ENCODE peak calls at places on chromosomes 12 and 14, in five cellular contexts. One of them, this sample, is unnamed.

GRCh38 chr14:87888136-87888999 is 104.6 kb downstream of the GALC start:
- DNase-seq in NCI-H774: no peak
- DNase-seq in AG09309: no peak
- DNase-seq in RPMI8226: peak; percentile 14
- DNase-seq in cardiac septum: no peak
- DNase-seq in this sample: no peak

GRCh38 chr12:104903648-104904423 is 54.3 kb downstream of the SLC41A2 start:
- DNase-seq in NCI-H774: no peak
- DNase-seq in AG09309: peak; percentile 5
- DNase-seq in RPMI8226: no peak
- DNase-seq in cardiac septum: no peak
- DNase-seq in this sample: no peak

GRCh38 chr12:48183876-48184548 is 568 bp downstream of the CCDC184 start:
- DNase-seq in NCI-H774: no peak
- DNase-seq in AG09309: no peak
- DNase-seq in RPMI8226: no peak
- DNase-seq in cardiac septum: no peak
- DNase-seq in this sample: no peak

GRCh38 chr12:27595231-27595642 is 71.2 kb downstream of the PPFIBP1 start:
- DNase-seq in NCI-H774: no peak
- DNase-seq in AG09309: peak; percentile 50
- DNase-seq in RPMI8226: no peak
- DNase-seq in cardiac septum: no peak
- DNase-seq in this sample: no peak

GRCh38 chr12:56763753-56764657 is 881 bp downstream of the HSD17B6 start:
- DNase-seq in NCI-H774: no peak
- DNase-seq in AG09309: peak; percentile 55
- DNase-seq in RPMI8226: no peak
- DNase-seq in cardiac septum: no peak
- DNase-seq in this sample: no peak

GRCh38 chr12:119308743-119309456 is 25.6 kb upstream of the CCDC60 start:
- DNase-seq in NCI-H774: no peak
- DNase-seq in AG09309: no peak
- DNase-seq in RPMI8226: no peak
- DNase-seq in cardiac septum: no peak
- DNase-seq in this sample: no peak

GRCh38 chr12:23084236-23084995 is 459.4 kb downstream of the ETNK1 start:
- DNase-seq in NCI-H774: peak; percentile 86
- DNase-seq in AG09309: no peak
- DNase-seq in RPMI8226: peak; percentile 9
- DNase-seq in cardiac septum: no peak
- DNase-seq in this sample: no peak

GRCh38 chr12:2979806-2980205 is 20.6 kb downstream of the TEAD4 start:
- DNase-seq in NCI-H774: no peak
- DNase-seq in AG09309: no peak
- DNase-seq in RPMI8226: no peak
- DNase-seq in cardiac septum: no peak
- DNase-seq in this sample: no peak

GRCh38 chr12:88377973-88378372 is 202.3 kb downstream of the KITLG start:
- DNase-seq in NCI-H774: no peak
- DNase-seq in AG09309: no peak
- DNase-seq in RPMI8226: no peak
- DNase-seq in cardiac septum: no peak
- DNase-seq in this sample: no peak

GRCh38 chr14:81245771-81246170 is 25.0 kb upstream of the GTF2A1 start:
- DNase-seq in NCI-H774: no peak
- DNase-seq in AG09309: no peak
- DNase-seq in RPMI8226: no peak
- DNase-seq in cardiac septum: no peak
- DNase-seq in this sample: no peak

GRCh38 chr12:69039881-69040280 is 106.9 kb upstream of the CPM start:
- DNase-seq in NCI-H774: no peak
- DNase-seq in AG09309: no peak
- DNase-seq in RPMI8226: no peak
- DNase-seq in cardiac septum: no peak
- DNase-seq in this sample: no peak

GRCh38 chr12:6047249-6048227 is 76.9 kb downstream of the VWF start:
- DNase-seq in NCI-H774: no peak
- DNase-seq in AG09309: peak; percentile 47
- DNase-seq in RPMI8226: no peak
- DNase-seq in cardiac septum: no peak
- DNase-seq in this sample: no peak

GRCh38 chr14:99513183-99513694 is 32.0 kb downstream of the CCNK start:
- DNase-seq in NCI-H774: no peak
- DNase-seq in AG09309: no peak
- DNase-seq in RPMI8226: no peak
- DNase-seq in cardiac septum: peak; percentile 70
- DNase-seq in this sample: no peak

GRCh38 chr12:131271724-131272123 is 318.0 kb downstream of the ADGRD1 start:
- DNase-seq in NCI-H774: no peak
- DNase-seq in AG09309: no peak
- DNase-seq in RPMI8226: no peak
- DNase-seq in cardiac septum: no peak
- DNase-seq in this sample: no peak

GRCh38 chr12:133233006-133233405 is 2.7 kb downstream of the ANHX start:
- DNase-seq in NCI-H774: no peak
- DNase-seq in AG09309: no peak
- DNase-seq in RPMI8226: no peak
- DNase-seq in cardiac septum: no peak
- DNase-seq in this sample: no peak

GRCh38 chr14:54574528-54574927 is 7.6 kb downstream of the SAMD4A start:
- DNase-seq in NCI-H774: no peak
- DNase-seq in AG09309: no peak
- DNase-seq in RPMI8226: no peak
- DNase-seq in cardiac septum: no peak
- DNase-seq in this sample: no peak

GRCh38 chr14:23034498-23035302 is at the start of gene PSMB5:
- DNase-seq in NCI-H774: no peak
- DNase-seq in AG09309: peak; percentile 85
- DNase-seq in RPMI8226: peak; percentile 91
- DNase-seq in cardiac septum: peak; percentile 95
- DNase-seq in this sample: peak; percentile 94

GRCh38 chr12:14410841-14411569 is 45.5 kb downstream of the ATF7IP start:
- DNase-seq in NCI-H774: no peak
- DNase-seq in AG09309: no peak
- DNase-seq in RPMI8226: no peak
- DNase-seq in cardiac septum: no peak
- DNase-seq in this sample: no peak

GRCh38 chr12:80752464-80752863 is 35.8 kb downstream of the MYF5 start:
- DNase-seq in NCI-H774: no peak
- DNase-seq in AG09309: no peak
- DNase-seq in RPMI8226: no peak
- DNase-seq in cardiac septum: no peak
- DNase-seq in this sample: no peak

GRCh38 chr14:28754209-28754985 is 12.2 kb upstream of the FOXG1 start:
- DNase-seq in NCI-H774: peak; percentile 29
- DNase-seq in AG09309: no peak
- DNase-seq in RPMI8226: peak; percentile 29
- DNase-seq in cardiac septum: no peak
- DNase-seq in this sample: no peak

GRCh38 chr12:94165670-94166069 is 17.3 kb downstream of the PLXNC1 start:
- DNase-seq in NCI-H774: no peak
- DNase-seq in AG09309: no peak
- DNase-seq in RPMI8226: no peak
- DNase-seq in cardiac septum: no peak
- DNase-seq in this sample: no peak

GRCh38 chr12:85823436-85824179 is 12.6 kb downstream of the RASSF9 start:
- DNase-seq in NCI-H774: no peak
- DNase-seq in AG09309: peak; percentile 49
- DNase-seq in RPMI8226: no peak
- DNase-seq in cardiac septum: no peak
- DNase-seq in this sample: no peak

GRCh38 chr12:12357697-12358476 is 1.0 kb downstream of the BORCS5 start:
- DNase-seq in NCI-H774: no peak
- DNase-seq in AG09309: no peak
- DNase-seq in RPMI8226: peak; percentile 29
- DNase-seq in cardiac septum: no peak
- DNase-seq in this sample: no peak

GRCh38 chr14:96001866-96002510 is 37.2 kb upstream of the C14orf132 start:
- DNase-seq in NCI-H774: no peak
- DNase-seq in AG09309: no peak
- DNase-seq in RPMI8226: no peak
- DNase-seq in cardiac septum: no peak
- DNase-seq in this sample: no peak

GRCh38 chr14:66233571-66233970 is 252.6 kb upstream of the CCDC196 start:
- DNase-seq in NCI-H774: no peak
- DNase-seq in AG09309: no peak
- DNase-seq in RPMI8226: no peak
- DNase-seq in cardiac septum: no peak
- DNase-seq in this sample: no peak

GRCh38 chr14:31025335-31026075 is at the start of gene AP4S1:
- DNase-seq in NCI-H774: no peak
- DNase-seq in AG09309: no peak
- DNase-seq in RPMI8226: peak; percentile 16
- DNase-seq in cardiac septum: peak; percentile 87
- DNase-seq in this sample: peak; percentile 75

GRCh38 chr12:3097186-3097804 is 20.1 kb downstream of the TSPAN9 start:
- DNase-seq in NCI-H774: no peak
- DNase-seq in AG09309: no peak
- DNase-seq in RPMI8226: no peak
- DNase-seq in cardiac septum: peak; percentile 83
- DNase-seq in this sample: peak; percentile 89

GRCh38 chr12:114673169-114673833 is 10.7 kb downstream of the TBX3 start:
- DNase-seq in NCI-H774: no peak
- DNase-seq in AG09309: no peak
- DNase-seq in RPMI8226: no peak
- DNase-seq in cardiac septum: no peak
- DNase-seq in this sample: no peak

GRCh38 chr14:68638056-68638816 is 154.6 kb downstream of the ZFP36L1 start:
- DNase-seq in NCI-H774: no peak
- DNase-seq in AG09309: no peak
- DNase-seq in RPMI8226: no peak
- DNase-seq in cardiac septum: peak; percentile 76
- DNase-seq in this sample: no peak

GRCh38 chr14:102779574-102780315 is 2.5 kb downstream of the TRAF3 start:
- DNase-seq in NCI-H774: no peak
- DNase-seq in AG09309: no peak
- DNase-seq in RPMI8226: no peak
- DNase-seq in cardiac septum: no peak
- DNase-seq in this sample: no peak

GRCh38 chr12:43118881-43119280 is 433.1 kb downstream of the ADAMTS20 start:
- DNase-seq in NCI-H774: no peak
- DNase-seq in AG09309: no peak
- DNase-seq in RPMI8226: no peak
- DNase-seq in cardiac septum: no peak
- DNase-seq in this sample: no peak

GRCh38 chr14:64891839-64892375 is 12.2 kb upstream of the SPTB start:
- DNase-seq in NCI-H774: no peak
- DNase-seq in AG09309: peak; percentile 42
- DNase-seq in RPMI8226: peak; percentile 60
- DNase-seq in cardiac septum: no peak
- DNase-seq in this sample: no peak

GRCh38 chr14:75010472-75010871 is 7.8 kb downstream of the EIF2B2 start:
- DNase-seq in NCI-H774: no peak
- DNase-seq in AG09309: no peak
- DNase-seq in RPMI8226: no peak
- DNase-seq in cardiac septum: no peak
- DNase-seq in this sample: no peak

GRCh38 chr14:51581017-51581881 is 70.5 kb upstream of the FRMD6 start:
- DNase-seq in NCI-H774: no peak
- DNase-seq in AG09309: peak; percentile 92
- DNase-seq in RPMI8226: no peak
- DNase-seq in cardiac septum: no peak
- DNase-seq in this sample: no peak

GRCh38 chr14:38618514-38618913 is 362.6 kb upstream of the CLEC14A start:
- DNase-seq in NCI-H774: no peak
- DNase-seq in AG09309: no peak
- DNase-seq in RPMI8226: no peak
- DNase-seq in cardiac septum: no peak
- DNase-seq in this sample: no peak

GRCh38 chr14:28902930-28903329 is 136.3 kb downstream of the FOXG1 start:
- DNase-seq in NCI-H774: no peak
- DNase-seq in AG09309: no peak
- DNase-seq in RPMI8226: no peak
- DNase-seq in cardiac septum: no peak
- DNase-seq in this sample: no peak

GRCh38 chr12:57522887-57523705 is 472 bp downstream of the MBD6 start:
- DNase-seq in NCI-H774: no peak
- DNase-seq in AG09309: no peak
- DNase-seq in RPMI8226: peak; percentile 54
- DNase-seq in cardiac septum: peak; percentile 93
- DNase-seq in this sample: peak; percentile 86

GRCh38 chr12:10968765-10969456 is 17.8 kb downstream of the TAS2R50 start:
- DNase-seq in NCI-H774: no peak
- DNase-seq in AG09309: peak; percentile 25
- DNase-seq in RPMI8226: no peak
- DNase-seq in cardiac septum: no peak
- DNase-seq in this sample: peak; percentile 73

This sample was measured in coronary artery.